ENCODE peak calls at places on chromosomes 7 and 10, in six cellular contexts. C, H, L, R, W and E are unnamed samples.
A peak's percentile ranks its signal among the peaks of the same experiment; 100 is the strongest.

GRCh38 chr10:15541376-15541775 is 170.3 kb upstream of the FAM171A1 start:
- DNase-seq in C (no peak), H (no peak), L (no peak), R (no peak), W (no peak), E (no peak)

GRCh38 chr7:107167483-107168232 is 1.1 kb upstream of the HBP1 start:
- DNase-seq in C (peak; percentile 94), H (peak; percentile 86), L (peak; percentile 79), R (peak; percentile 90), W (peak; percentile 78), E (peak; percentile 83)

GRCh38 chr7:149815661-149816266 is 22.4 kb upstream of the ZNF862 start:
- DNase-seq in C (no peak), H (no peak), L (no peak), R (no peak), W (no peak), E (no peak)

GRCh38 chr7:54882121-54882520 is 123.1 kb upstream of the SEC61G start:
- DNase-seq in C (no peak), H (no peak), L (no peak), R (no peak), W (no peak), E (no peak)

GRCh38 chr7:97555845-97556431 is 175.9 kb upstream of the TAC1 start:
- DNase-seq in C (no peak), H (no peak), L (no peak), R (no peak), W (peak; percentile 39), E (no peak)

GRCh38 chr7:7330997-7331396 is 148.7 kb downstream of the C1GALT1 start:
- DNase-seq in C (no peak), H (no peak), L (no peak), R (no peak), W (no peak), E (no peak)

GRCh38 chr10:96089670-96090462 is 40.2 kb upstream of the ZNF518A start:
- DNase-seq in C (no peak), H (peak; percentile 98), L (peak; percentile 93), R (peak; percentile 96), W (peak; percentile 85), E (peak; percentile 92)

GRCh38 chr7:52285689-52286088 is 749.7 kb upstream of the POM121L12 start:
- DNase-seq in C (no peak), H (no peak), L (no peak), R (no peak), W (no peak), E (no peak)

GRCh38 chr10:58516118-58516517 is 3.4 kb downstream of the BICC1 start:
- DNase-seq in C (no peak), H (peak; percentile 70), L (peak; percentile 31), R (no peak), W (peak; percentile 82), E (no peak)

GRCh38 chr10:71064413-71065118 is 147.8 kb upstream of the UNC5B start:
- DNase-seq in C (peak; percentile 32), H (no peak), L (no peak), R (no peak), W (peak; percentile 30), E (no peak)

GRCh38 chr10:32958992-32959703 is 1.1 kb upstream of the ITGB1 start:
- DNase-seq in C (no peak), H (no peak), L (peak; percentile 17), R (no peak), W (peak; percentile 46), E (peak; percentile 38)

GRCh38 chr10:125017547-125018298 is 75.8 kb downstream of the ZRANB1 start:
- DNase-seq in C (no peak), H (no peak), L (no peak), R (no peak), W (no peak), E (no peak)

GRCh38 chr7:37368540-37368939 is 80.1 kb downstream of the ELMO1 start:
- DNase-seq in C (no peak), H (no peak), L (no peak), R (no peak), W (no peak), E (no peak)

GRCh38 chr10:61628875-61629513 is 33.7 kb upstream of the CABCOCO1 start:
- DNase-seq in C (peak; percentile 91), H (peak; percentile 97), L (peak; percentile 85), R (peak; percentile 95), W (peak; percentile 100), E (peak; percentile 97)

GRCh38 chr10:98402931-98403717 is 11.9 kb downstream of the PYROXD2 start:
- DNase-seq in C (no peak), H (no peak), L (no peak), R (no peak), W (no peak), E (no peak)

DNA sequence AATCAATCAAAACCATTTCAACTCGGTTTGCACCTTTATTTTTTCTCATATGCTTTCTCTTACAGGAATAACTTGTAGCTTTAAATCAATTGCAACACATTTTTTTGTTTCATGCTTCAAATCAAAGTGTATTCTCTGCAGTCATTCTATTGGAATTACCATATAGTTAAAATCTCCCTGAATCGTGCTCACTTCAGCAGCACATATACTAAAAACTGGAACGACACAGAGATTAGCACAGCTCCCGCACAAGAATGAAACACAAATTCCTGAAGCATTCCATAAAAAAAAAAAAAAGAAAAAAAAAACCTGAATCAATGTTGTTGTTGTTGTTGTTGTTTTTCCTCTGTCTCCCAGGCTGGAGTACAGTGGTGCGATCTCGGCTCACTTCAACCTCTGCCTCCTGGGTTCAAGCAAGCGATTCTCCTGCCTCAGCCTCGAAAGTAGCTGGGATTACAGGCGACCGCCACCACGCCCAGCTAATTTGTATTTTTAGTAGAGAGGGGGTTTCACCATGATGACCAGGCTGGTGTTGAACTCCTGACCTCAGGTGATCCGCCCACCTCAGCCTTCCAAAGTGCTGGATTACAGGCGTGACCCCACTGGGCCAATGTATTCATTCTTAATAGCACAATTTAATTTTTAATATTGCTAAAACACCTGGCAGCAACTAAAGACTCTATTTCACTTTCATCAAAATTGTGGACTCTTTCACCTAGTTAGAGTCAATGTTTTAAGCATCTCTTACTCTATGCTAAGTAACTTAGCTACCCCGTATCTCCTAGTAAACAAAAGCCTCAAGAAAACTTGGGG is 26.3 kb downstream of the ANKRD61 start:
- DNase-seq in C (no peak), H (peak; percentile 7), L (no peak), R (no peak), W (no peak), E (peak; percentile 57)
- H3K9ac ChIP-seq in C (peak overlapping the region; percentile 90), H (no peak overlapping the region), L (no peak overlapping the region), R (no peak overlapping the region), W (peak overlapping the region; percentile 88), E (no peak overlapping the region)

GRCh38 chr7:102170417-102170970 is 116.2 kb upstream of the SH2B2 start:
- DNase-seq in C (peak; percentile 23), H (peak; percentile 48), L (no peak), R (no peak), W (no peak), E (no peak)

GRCh38 chr7:102173669-102174068 is 113.0 kb upstream of the SH2B2 start:
- DNase-seq in C (no peak), H (no peak), L (no peak), R (no peak), W (no peak), E (no peak)

GRCh38 chr7:102180727-102181126 is 105.9 kb upstream of the SH2B2 start:
- DNase-seq in C (no peak), H (no peak), L (no peak), R (no peak), W (no peak), E (no peak)

GRCh38 chr7:102178410-102178809 is 108.3 kb upstream of the SH2B2 start:
- DNase-seq in C (no peak), H (no peak), L (no peak), R (no peak), W (no peak), E (no peak)

DNA sequence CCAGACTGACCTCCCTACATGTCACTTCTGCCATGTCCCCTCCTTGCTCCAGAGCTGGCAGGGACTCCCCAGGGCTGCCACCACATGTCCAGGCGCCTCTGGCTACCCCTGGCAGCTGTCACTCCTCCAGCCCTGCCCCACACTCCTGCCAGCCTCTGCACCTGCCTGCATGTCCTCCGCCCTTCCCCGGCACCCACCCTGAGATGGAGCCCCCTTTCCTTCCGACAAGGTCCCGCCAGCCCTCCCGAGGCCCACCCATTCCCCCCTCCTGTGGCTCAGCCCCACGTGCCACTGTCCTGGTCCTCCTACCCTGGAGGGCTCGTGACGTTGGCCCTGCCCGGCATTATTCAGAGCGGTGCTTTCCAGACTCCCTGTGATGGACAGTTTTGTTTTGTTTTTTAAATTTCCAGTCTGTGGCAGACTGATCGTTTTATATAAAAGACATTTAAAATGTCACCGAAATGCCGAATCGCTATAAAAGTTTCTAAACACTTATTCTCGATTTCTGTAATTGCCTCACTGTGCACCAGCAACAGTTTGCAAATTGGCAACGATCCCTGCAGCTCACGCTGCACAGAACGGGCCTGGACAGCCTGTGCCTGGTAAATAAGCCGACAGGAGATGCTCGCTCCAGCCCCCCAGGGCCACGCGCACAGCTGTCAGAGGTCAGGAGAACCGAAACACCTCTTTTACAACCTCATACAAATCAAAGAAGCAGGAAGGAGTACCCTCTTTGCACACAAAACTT is 111.1 kb upstream of the SH2B2 start:
- DNase-seq in C (no peak), H (no peak), L (no peak), R (no peak), W (no peak), E (no peak)
- H3K9ac ChIP-seq in C (no peak overlapping the region), H (no peak overlapping the region), L (no peak overlapping the region), R (no peak overlapping the region), W (no peak overlapping the region), E (no peak overlapping the region)

GRCh38 chr7:157690058-157690832 is 353.4 kb downstream of the DNAJB6 start:
- DNase-seq in C (no peak), H (peak; percentile 69), L (peak; percentile 6), R (no peak), W (no peak), E (no peak)

GRCh38 chr7:157689269-157690057 is 352.7 kb downstream of the DNAJB6 start:
- DNase-seq in C (no peak), H (peak; percentile 20), L (no peak), R (no peak), W (no peak), E (no peak)

GRCh38 chr7:157692156-157693011 is 355.6 kb downstream of the DNAJB6 start:
- DNase-seq in C (no peak), H (no peak), L (no peak), R (no peak), W (no peak), E (no peak)

GRCh38 chr7:157691521-157692155 is 354.8 kb downstream of the DNAJB6 start:
- DNase-seq in C (no peak), H (no peak), L (no peak), R (no peak), W (no peak), E (no peak)

GRCh38 chr7:157690833-157691382 is 354.1 kb downstream of the DNAJB6 start:
- DNase-seq in C (peak; percentile 42), H (peak; percentile 95), L (peak; percentile 26), R (no peak), W (peak; percentile 77), E (no peak)
- H3K9ac ChIP-seq in C (peak overlapping the region; percentile 32), H (no peak overlapping the region), L (no peak overlapping the region), R (no peak overlapping the region), W (no peak overlapping the region), E (no peak overlapping the region)

GRCh38 chr7:105978035-105978434 is 15.0 kb downstream of the CDHR3 start:
- DNase-seq in C (peak; percentile 40), H (no peak), L (no peak), R (no peak), W (no peak), E (no peak)

GRCh38 chr7:105976868-105977267 is 13.8 kb downstream of the CDHR3 start:
- DNase-seq in C (no peak), H (no peak), L (no peak), R (no peak), W (no peak), E (no peak)

GRCh38 chr7:105978974-105979373 is 15.9 kb downstream of the CDHR3 start:
- DNase-seq in C (no peak), H (no peak), L (no peak), R (no peak), W (no peak), E (no peak)

GRCh38 chr7:105979405-105979804 is 16.3 kb downstream of the CDHR3 start:
- DNase-seq in C (no peak), H (no peak), L (no peak), R (no peak), W (no peak), E (no peak)

GRCh38 chr7:105975770-105976428 is 12.8 kb downstream of the CDHR3 start:
- DNase-seq in C (peak; percentile 93), H (peak; percentile 49), L (peak; percentile 6), R (peak; percentile 81), W (no peak), E (peak; percentile 94)
- H3K9ac ChIP-seq in C (no peak overlapping the region), H (no peak overlapping the region), L (no peak overlapping the region), R (no peak overlapping the region), W (no peak overlapping the region), E (no peak overlapping the region)